ENCODE peak calls at places on chromosomes 6 and 20, in ten cellular contexts. B, L, P, Q, F, N, G, E, A and C are unnamed samples.

GRCh38 chr20:19735446-19735845 is 22.6 kb upstream of the RIN2 start:
- DNase-seq in B (no peak), L (peak), P (peak), Q (peak), F (peak), N (no peak), G (peak), E (no peak), A (peak), C (peak)

GRCh38 chr6:116511424-116512131 is at the start of gene CALHM5:
- DNase-seq in B (peak), L (peak), P (peak), Q (peak), F (peak), N (no peak), G (peak), E (no peak), A (peak), C (peak)

GRCh38 chr20:12969071-12969669 is 39.6 kb upstream of the SPTLC3 start:
- DNase-seq in B (no peak), L (no peak), P (no peak), Q (no peak), F (no peak), N (no peak), G (no peak), E (no peak), A (no peak), C (no peak)

GRCh38 chr20:46772901-46773300 is 63.5 kb downstream of the SLC2A10 start:
- DNase-seq in B (no peak), L (no peak), P (no peak), Q (no peak), F (no peak), N (no peak), G (no peak), E (no peak), A (no peak), C (no peak)

GRCh38 chr20:50335105-50335504 is 144.5 kb downstream of the CEBPB start:
- DNase-seq in B (no peak), L (no peak), P (no peak), Q (no peak), F (peak), N (no peak), G (no peak), E (no peak), A (no peak), C (no peak)

GRCh38 chr6:122289721-122290501 is 109.5 kb upstream of the HSF2 start:
- DNase-seq in B (no peak), L (no peak), P (no peak), Q (no peak), F (no peak), N (no peak), G (peak), E (no peak), A (no peak), C (no peak)

GRCh38 chr6:53178837-53179432 is 30.3 kb upstream of the GCM1 start:
- DNase-seq in B (no peak), L (no peak), P (no peak), Q (no peak), F (no peak), N (no peak), G (no peak), E (no peak), A (no peak), C (no peak)

GRCh38 chr6:53306819-53307347 is 41.9 kb downstream of the ELOVL5 start:
- DNase-seq in B (no peak), L (no peak), P (peak), Q (no peak), F (no peak), N (no peak), G (no peak), E (peak), A (no peak), C (no peak)

GRCh38 chr6:164014716-164015484 is 600.4 kb downstream of the QKI start:
- DNase-seq in B (no peak), L (no peak), P (no peak), Q (no peak), F (no peak), N (no peak), G (no peak), E (no peak), A (no peak), C (no peak)

GRCh38 chr6:161137839-161138544 is 135.9 kb downstream of the AGPAT4 start:
- DNase-seq in B (no peak), L (no peak), P (peak), Q (no peak), F (peak), N (no peak), G (no peak), E (no peak), A (no peak), C (no peak)

GRCh38 chr6:169131356-169131755 is 122.3 kb downstream of the THBS2 start:
- DNase-seq in B (no peak), L (no peak), P (no peak), Q (no peak), F (no peak), N (no peak), G (peak), E (no peak), A (no peak), C (no peak)